ENCODE peak calls at places on chromosomes 2 and 18, in seven cellular contexts. One of them, this sample, is unnamed.

GRCh38 chr2:26640781-26641564 is at the start of gene CIB4:
- DNase-seq in left colon: no peak
- DNase-seq in epithelial cell of esophagus: peak
- DNase-seq in SK-N-DZ: no peak
- DNase-seq in EL: no peak
- DNase-seq in natural killer cell: no peak
- DNase-seq in HT1080: no peak
- DNase-seq in this sample: no peak

GRCh38 chr2:98569197-98569793 is 39.0 kb downstream of the COA5 start:
- DNase-seq in natural killer cell: peak
- DNase-seq in left colon: no peak
- DNase-seq in HT1080: peak
- DNase-seq in EL: peak
- DNase-seq in SK-N-DZ: peak
- DNase-seq in epithelial cell of esophagus: peak
- DNase-seq in this sample: peak

GRCh38 chr2:6785511-6785910 is 80.2 kb downstream of the CMPK2 start:
- DNase-seq in SK-N-DZ: no peak
- DNase-seq in natural killer cell: no peak
- DNase-seq in HT1080: peak
- DNase-seq in EL: no peak
- DNase-seq in left colon: no peak
- DNase-seq in epithelial cell of esophagus: no peak
- DNase-seq in this sample: no peak

GRCh38 chr2:9139491-9140443 is 66.8 kb upstream of the ASAP2 start:
- DNase-seq in HT1080: peak
- DNase-seq in SK-N-DZ: peak
- DNase-seq in natural killer cell: peak
- DNase-seq in left colon: peak
- DNase-seq in EL: peak
- DNase-seq in epithelial cell of esophagus: peak
- DNase-seq in this sample: peak

GRCh38 chr2:38187416-38188127 is 111.6 kb upstream of the CYP1B1 start:
- DNase-seq in left colon: peak
- DNase-seq in epithelial cell of esophagus: peak
- DNase-seq in SK-N-DZ: no peak
- DNase-seq in HT1080: peak
- DNase-seq in natural killer cell: no peak
- DNase-seq in EL: peak
- DNase-seq in this sample: peak

GRCh38 chr2:141341444-141341843 is 789.4 kb downstream of the LRP1B start:
- DNase-seq in epithelial cell of esophagus: peak
- DNase-seq in EL: peak
- DNase-seq in natural killer cell: no peak
- DNase-seq in HT1080: peak
- DNase-seq in left colon: no peak
- DNase-seq in SK-N-DZ: no peak
- DNase-seq in this sample: peak

GRCh38 chr2:207227062-207227748 is 61.5 kb upstream of the KLF7 start:
- DNase-seq in SK-N-DZ: no peak
- DNase-seq in epithelial cell of esophagus: no peak
- DNase-seq in left colon: peak
- DNase-seq in natural killer cell: no peak
- DNase-seq in EL: no peak
- DNase-seq in HT1080: no peak
- DNase-seq in this sample: no peak

GRCh38 chr18:8367217-8367988 is 241.8 kb upstream of the RAB12 start:
- DNase-seq in EL: no peak
- DNase-seq in HT1080: no peak
- DNase-seq in natural killer cell: no peak
- DNase-seq in left colon: peak
- DNase-seq in epithelial cell of esophagus: peak
- DNase-seq in SK-N-DZ: peak
- DNase-seq in this sample: peak

GRCh38 chr2:36380624-36381481 is 25.3 kb downstream of the CRIM1 start:
- DNase-seq in EL: peak
- DNase-seq in HT1080: peak
- DNase-seq in left colon: peak
- DNase-seq in SK-N-DZ: no peak
- DNase-seq in natural killer cell: no peak
- DNase-seq in epithelial cell of esophagus: no peak
- DNase-seq in this sample: peak

GRCh38 chr2:173076557-173077345 is 1.1 kb downstream of the MAP3K20 start:
- DNase-seq in SK-N-DZ: peak
- DNase-seq in epithelial cell of esophagus: peak
- DNase-seq in natural killer cell: no peak
- DNase-seq in left colon: peak
- DNase-seq in HT1080: peak
- DNase-seq in EL: peak
- DNase-seq in this sample: peak

GRCh38 chr18:51135361-51135760 is 62.1 kb downstream of the MEX3C start:
- DNase-seq in EL: peak
- DNase-seq in SK-N-DZ: no peak
- DNase-seq in epithelial cell of esophagus: peak
- DNase-seq in left colon: no peak
- DNase-seq in natural killer cell: no peak
- DNase-seq in HT1080: peak
- DNase-seq in this sample: no peak